ENCODE peak calls at places on chromosomes 12 and 14, in six cellular contexts. T, H, R, F, N and P are unnamed samples.

GRCh38 chr12:91991397-91992187 is 154.1 kb downstream of the BTG1 start:
- ATAC-seq in T (peak; percentile 36), R (no peak), F (peak; percentile 74), N (no peak), H (no peak), P (peak; percentile 67)

GRCh38 chr12:80607361-80608135 is 99.9 kb upstream of the MYF6 start:
- ATAC-seq in N (no peak), T (no peak), R (no peak), F (no peak), H (no peak), P (no peak)

GRCh38 chr14:73815849-73816816 is 35.5 kb upstream of the PTGR2 start:
- ATAC-seq in N (no peak), T (no peak), H (no peak), R (no peak), F (no peak), P (no peak)

GRCh38 chr14:89600950-89601826 is 184.2 kb upstream of the FOXN3 start:
- ATAC-seq in H (no peak), F (no peak), T (no peak), N (no peak), R (peak; percentile 47), P (no peak)

GRCh38 chr14:70086685-70087379 is 101.9 kb downstream of the SLC8A3 start:
- ATAC-seq in F (no peak), T (no peak), R (peak; percentile 76), N (no peak), H (no peak), P (no peak)

GRCh38 chr12:121216102-121216501 is 6.2 kb downstream of the P2RX4 start:
- ATAC-seq in R (no peak), N (no peak), H (no peak), F (no peak), T (no peak), P (no peak)

GRCh38 chr12:14618990-14619389 is 51.3 kb upstream of the PLBD1 start:
- ATAC-seq in N (no peak), R (peak; percentile 60), H (no peak), T (no peak), F (no peak), P (no peak)

GRCh38 chr14:73255693-73256225 is 18.5 kb downstream of the PAPLN start:
- ATAC-seq in F (no peak), T (no peak), H (no peak), N (no peak), R (no peak), P (no peak)

GRCh38 chr12:94286580-94287244 is 138.3 kb downstream of the PLXNC1 start:
- ATAC-seq in F (no peak), H (no peak), N (no peak), T (no peak), R (no peak), P (no peak)

GRCh38 chr12:109131522-109132050 is 15.2 kb downstream of the ACACB start:
- ATAC-seq in T (no peak), N (no peak), F (no peak), R (peak; percentile 63), H (peak; percentile 10), P (no peak)

GRCh38 chr14:77307099-77307496 is 13.6 kb downstream of the POMT2 start:
- ATAC-seq in T (no peak), H (no peak), F (no peak), R (no peak), N (no peak), P (no peak)

GRCh38 chr12:9900930-9901329 is 19.6 kb downstream of the KLRF2 start:
- ATAC-seq in N (no peak), T (no peak), H (no peak), F (no peak), R (no peak), P (no peak)

GRCh38 chr12:130152386-130152785 is 9.9 kb upstream of the FZD10 start:
- ATAC-seq in R (no peak), H (no peak), T (no peak), N (no peak), F (no peak), P (no peak)

GRCh38 chr12:47876404-47876960 is 28.3 kb downstream of the VDR start:
- ATAC-seq in H (no peak), F (peak; percentile 31), R (no peak), N (no peak), T (no peak), P (peak; percentile 68)

GRCh38 chr14:85252011-85252410 is 277.9 kb upstream of the FLRT2 start:
- ATAC-seq in F (no peak), N (no peak), T (no peak), H (no peak), R (no peak), P (no peak)

GRCh38 chr12:32437095-32437515 is 37.7 kb downstream of the FGD4 start:
- ATAC-seq in N (no peak), R (no peak), H (peak; percentile 63), T (no peak), F (no peak), P (no peak)

GRCh38 chr12:53844989-53845836 is 93.4 kb upstream of the HOXC13 start:
- ATAC-seq in T (no peak), R (no peak), F (no peak), N (no peak), H (peak; percentile 34), P (no peak)

GRCh38 chr12:145369-145960 is 68.5 kb downstream of the SLC6A12 start:
- ATAC-seq in F (no peak), H (no peak), T (no peak), N (no peak), R (no peak), P (no peak)

GRCh38 chr12:123602651-123603195 is 824 bp downstream of the DDX55 start:
- ATAC-seq in T (peak; percentile 28), F (no peak), H (no peak), R (no peak), N (peak; percentile 7), P (no peak)

GRCh38 chr14:30698463-30698862 is 76.3 kb downstream of the SCFD1 start:
- ATAC-seq in R (no peak), H (no peak), F (no peak), N (no peak), T (no peak), P (no peak)

GRCh38 chr12:14993537-14994266 is 20.9 kb downstream of the PDE6H start:
- ATAC-seq in H (peak; percentile 25), T (peak; percentile 82), N (peak; percentile 38), R (no peak), F (peak; percentile 68), P (peak; percentile 67)

GRCh38 chr12:58081488-58081887 is 140.1 kb downstream of the ATP23 start:
- ATAC-seq in T (no peak), R (no peak), F (no peak), N (no peak), H (no peak), P (no peak)

GRCh38 chr14:96203635-96204034 is 1.0 kb upstream of the BDKRB2 start:
- ATAC-seq in T (no peak), F (no peak), H (no peak), R (no peak), N (no peak), P (no peak)

GRCh38 chr12:29782821-29783772 is 645 bp downstream of the TMTC1 start:
- ATAC-seq in F (peak; percentile 41), N (peak; percentile 23), R (peak; percentile 79), H (peak; percentile 54), T (no peak), P (no peak)

GRCh38 chr14:50333010-50333409 is 20.9 kb downstream of the DMAC2L start:
- ATAC-seq in H (no peak), T (no peak), R (peak; percentile 65), N (no peak), F (no peak), P (peak; percentile 46)

GRCh38 chr12:116666305-116666673 is 71.6 kb downstream of the SPRING1 start:
- ATAC-seq in H (no peak), T (no peak), R (no peak), N (no peak), F (no peak), P (no peak)

GRCh38 chr14:29236401-29236800 is 469.8 kb downstream of the FOXG1 start:
- ATAC-seq in H (no peak), F (no peak), T (no peak), N (no peak), R (no peak), P (no peak)

GRCh38 chr12:110798461-110798860 is 48.3 kb upstream of the CCDC63 start:
- ATAC-seq in H (no peak), R (no peak), T (no peak), F (no peak), N (no peak), P (no peak)

GRCh38 chr14:75861161-75861621 is 120.6 kb downstream of the TGFB3 start:
- ATAC-seq in F (no peak), N (no peak), H (peak; percentile 65), T (no peak), R (peak; percentile 79), P (peak; percentile 43)

GRCh38 chr12:122836027-122836921 is 1.0 kb downstream of the HIP1R start:
- ATAC-seq in N (peak; percentile 63), F (peak; percentile 78), T (peak; percentile 74), H (peak; percentile 55), R (peak; percentile 26), P (peak; percentile 75)

GRCh38 chr14:73753887-73754880 is 40.0 kb upstream of the PNMA1 start:
- ATAC-seq in N (peak; percentile 42), H (peak; percentile 48), R (peak; percentile 21), T (peak; percentile 72), F (peak; percentile 81), P (peak; percentile 66)

GRCh38 chr14:102164241-102164641 is 24.5 kb downstream of the WDR20 start:
- ATAC-seq in T (no peak), N (no peak), R (peak; percentile 88), F (no peak), H (peak; percentile 51), P (no peak)

GRCh38 chr14:72448212-72448611 is 445.7 kb downstream of the DPF3 start:
- ATAC-seq in F (no peak), T (no peak), R (no peak), N (no peak), H (no peak), P (no peak)

GRCh38 chr14:74038015-74038859 is 19.1 kb downstream of the BBOF1 start:
- ATAC-seq in F (no peak), T (peak; percentile 65), N (peak; percentile 61), R (peak; percentile 71), H (no peak), P (peak; percentile 50)

GRCh38 chr14:99511421-99512109 is 30.4 kb downstream of the CCNK start:
- ATAC-seq in T (no peak), F (no peak), R (no peak), N (no peak), H (no peak), P (no peak)

GRCh38 chr14:64562432-64562831 is 12.7 kb downstream of the PPP1R36 start:
- ATAC-seq in F (no peak), N (no peak), H (peak; percentile 64), T (no peak), R (peak; percentile 50), P (no peak)

GRCh38 chr12:89700191-89700810 is 8.3 kb downstream of the ATP2B1 start:
- ATAC-seq in T (no peak), F (no peak), R (no peak), N (no peak), H (peak; percentile 73), P (peak; percentile 72)

GRCh38 chr14:97318380-97318779 is 521.2 kb downstream of the VRK1 start:
- ATAC-seq in H (no peak), R (no peak), N (no peak), T (no peak), F (no peak), P (no peak)

GRCh38 chr14:34610101-34610500 is 19.8 kb downstream of the SNX6 start:
- ATAC-seq in H (no peak), F (no peak), T (no peak), N (no peak), R (no peak), P (no peak)